ENCODE peak calls at places on chromosomes 6 and 20, in four cellular contexts. R is uterus, V is testis, N is transverse colon. E is an unnamed sample.

GRCh38 chr20:12528591-12529041 is 480.2 kb upstream of the SPTLC3 start:
- DNase-seq in N (no peak), V (no peak), R (no peak), E (no peak)

GRCh38 chr6:6722195-6722594 is 133.7 kb downstream of the LY86 start:
- DNase-seq in V (no peak), N (peak; percentile 32), R (no peak), E (no peak)

GRCh38 chr20:4026093-4026601 is 10.8 kb upstream of the RNF24 start:
- DNase-seq in R (peak; percentile 39), N (no peak), V (no peak), E (peak; percentile 35)

GRCh38 chr20:57083072-57083471 is 183.4 kb downstream of the BMP7 start:
- DNase-seq in N (no peak), R (no peak), V (no peak), E (no peak)

GRCh38 chr6:134585529-134585873 is 267.6 kb upstream of the SGK1 start:
- DNase-seq in R (no peak), V (no peak), N (no peak), E (no peak)

GRCh38 chr6:95321106-95321505 is 256.2 kb upstream of the MANEA start:
- DNase-seq in N (no peak), R (no peak), V (no peak), E (no peak)

GRCh38 chr6:157710604-157711003 is 112.4 kb upstream of the SNX9 start:
- DNase-seq in R (no peak), N (no peak), V (no peak), E (no peak)

GRCh38 chr20:25090492-25091429 is 8.8 kb upstream of the VSX1 start:
- DNase-seq in V (no peak), N (peak; percentile 52), R (no peak), E (peak; percentile 22)

GRCh38 chr6:32118782-32119628 is 9.0 kb downstream of the ATF6B start:
- DNase-seq in N (peak; percentile 90), R (peak; percentile 87), V (peak; percentile 92), E (peak; percentile 91)

GRCh38 chr6:25130518-25130917 is 148.7 kb upstream of the CARMIL1 start:
- DNase-seq in V (no peak), N (no peak), R (no peak), E (no peak)

GRCh38 chr6:54029187-54029586 is 82.1 kb upstream of the MLIP start:
- DNase-seq in R (no peak), V (no peak), N (no peak), E (no peak)

GRCh38 chr20:2521369-2522305 is 12.9 kb upstream of the ZNF343 start:
- DNase-seq in R (no peak), N (peak; percentile 41), V (peak; percentile 58), E (peak; percentile 35)

GRCh38 chr6:42787018-42787611 is 5.3 kb downstream of the BICRAL start:
- DNase-seq in V (no peak), N (no peak), R (no peak), E (no peak)

GRCh38 chr6:42210551-42210950 is 7.1 kb downstream of the MRPS10 start:
- DNase-seq in N (no peak), R (no peak), V (no peak), E (no peak)

GRCh38 chr20:24446811-24447210 is 22.6 kb upstream of the SYNDIG1 start:
- DNase-seq in V (no peak), R (no peak), N (no peak), E (no peak)

GRCh38 chr6:166005401-166005845 is 162.2 kb downstream of the TBXT start:
- DNase-seq in V (peak; percentile 60), R (peak; percentile 67), N (no peak), E (peak; percentile 59)
- H3K4me3 ChIP-seq in V (peak overlapping the region; percentile 46), R (peak overlapping the region; percentile 32), N (peak overlapping the region; percentile 24), E (peak overlapping the region; percentile 44)

GRCh38 chr20:1283522-1284210 is 17.6 kb downstream of the SNPH start:
- DNase-seq in N (no peak), V (no peak), R (no peak), E (no peak)
- TF ChIP-seq POLR2A in N (no peak), V (no peak), R (no peak), E (no peak)

DNA sequence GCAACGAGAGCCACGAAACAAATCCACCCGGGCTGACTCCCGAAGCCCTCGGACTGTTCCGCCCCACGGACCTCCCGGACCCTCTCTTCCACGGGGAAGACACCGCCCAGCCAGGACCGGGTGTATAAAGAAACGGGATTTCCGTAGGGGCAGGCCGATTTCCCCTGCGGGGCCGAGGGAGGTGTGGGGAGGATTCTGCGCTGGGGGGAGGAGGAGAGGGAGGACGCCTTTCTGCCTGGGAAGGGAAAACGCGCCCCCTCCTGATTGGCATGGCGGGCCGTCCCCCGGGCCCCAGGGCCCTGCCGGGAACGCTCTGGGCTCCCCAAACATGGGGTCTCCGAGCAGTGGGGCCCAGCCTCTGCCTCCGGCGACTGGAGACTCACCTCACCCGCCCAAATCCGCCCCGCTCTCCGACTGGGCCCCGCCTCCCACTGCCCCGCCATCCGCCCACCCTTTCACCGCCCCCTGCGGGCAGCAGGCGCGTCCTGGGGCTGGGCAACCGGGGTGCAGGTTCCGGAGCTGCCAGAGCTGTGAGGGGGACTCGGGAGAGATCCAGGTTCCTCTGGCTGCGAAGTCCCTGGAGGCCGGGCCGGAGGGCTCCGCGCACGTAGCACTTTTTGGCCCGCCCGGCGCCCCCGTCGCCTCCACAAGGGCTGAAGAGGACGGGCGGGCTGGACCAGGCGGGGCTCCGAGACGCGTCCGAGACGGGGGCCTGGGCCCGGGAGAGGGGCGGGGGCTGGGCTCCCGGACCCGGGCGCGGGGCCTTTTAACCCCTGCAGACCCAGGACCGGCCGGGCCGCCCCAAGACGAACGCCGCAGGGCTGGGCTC is 586 bp upstream of the PPDPF start:
- DNase-seq in N (peak; percentile 70), R (peak; percentile 61), V (peak; percentile 34), E (peak; percentile 47)
- TF ChIP-seq CTCF in N (peak; percentile 12), R (no peak), V (no peak), E (no peak)

DNA sequence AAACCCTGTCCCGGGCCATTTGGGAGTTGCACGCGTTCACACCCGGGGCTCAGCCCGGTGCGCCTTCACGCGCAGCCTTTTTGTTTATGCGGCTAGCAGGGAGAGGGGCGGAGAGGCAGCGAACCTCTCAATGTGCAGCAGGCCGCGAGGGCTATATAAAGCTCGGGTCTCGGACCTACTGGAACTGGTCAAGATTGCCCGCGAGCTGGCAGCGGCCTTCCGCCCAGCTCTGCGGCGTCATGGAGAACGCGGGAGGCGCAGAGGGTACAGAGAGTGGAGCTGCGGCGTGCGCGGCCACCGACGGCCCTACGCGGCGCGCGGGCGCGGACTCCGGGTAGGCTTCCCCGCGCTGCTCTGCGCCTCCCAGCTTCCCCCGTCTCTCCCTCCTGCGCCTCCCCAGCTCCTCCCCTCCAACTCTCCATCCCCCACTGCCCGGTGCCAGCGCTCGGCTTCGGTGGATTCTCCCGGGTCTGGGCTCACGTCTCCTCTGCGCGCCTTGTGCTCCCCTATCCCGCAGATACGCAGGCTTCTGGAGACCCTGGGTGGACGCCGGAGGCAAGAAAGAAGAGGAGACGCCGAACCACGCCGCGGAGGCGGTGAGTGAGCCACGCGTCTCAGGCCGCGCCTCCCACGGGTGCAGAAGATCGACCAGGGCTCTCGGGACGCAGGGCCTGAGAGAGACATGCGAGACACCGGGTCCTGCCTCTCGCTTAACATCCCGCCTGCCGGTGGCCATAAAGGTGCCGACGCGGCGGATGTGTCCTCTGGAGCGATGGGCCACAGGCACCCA is at the start of gene RIPPLY2:
- DNase-seq in R (no peak), V (peak; percentile 57), N (peak; percentile 7), E (peak; percentile 29)
- H3K4me3 ChIP-seq in R (peak within 1 kb of the TSS; percentile 42), V (peak within 1 kb of the TSS; percentile 46), N (peak within 1 kb of the TSS; percentile 36), E (no peak within 1 kb of the TSS)

GRCh38 chr6:22045261-22045912 is 251.4 kb downstream of the PRL start:
- DNase-seq in V (no peak), N (no peak), R (no peak), E (no peak)
- TF ChIP-seq POLR2A in V (no peak), N (no peak), R (no peak), E (no peak)

GRCh38 chr6:107827541-107827940 is 3.4 kb upstream of the SCML4 start:
- DNase-seq in V (no peak), N (no peak), R (no peak), E (no peak)

GRCh38 chr6:107833136-107833535 is 9.0 kb upstream of the SCML4 start:
- DNase-seq in V (no peak), N (no peak), R (no peak), E (no peak)

GRCh38 chr6:107832146-107833056 is 8.3 kb upstream of the SCML4 start:
- DNase-seq in V (no peak), R (no peak), N (no peak), E (no peak)

GRCh38 chr6:107830060-107830459 is 5.9 kb upstream of the SCML4 start:
- DNase-seq in V (no peak), R (no peak), N (no peak), E (no peak)
- TF ChIP-seq CTCF in V (no peak), R (no peak), N (no peak), E (no peak)

GRCh38 chr6:17580518-17581048 is 19.5 kb upstream of the FAM8A1 start:
- DNase-seq in R (peak; percentile 27), V (peak; percentile 29), N (peak; percentile 34), E (peak; percentile 56)
- H3K4me3 ChIP-seq in R (peak overlapping the region; percentile 48), V (peak overlapping the region; percentile 60), N (peak overlapping the region; percentile 47), E (peak overlapping the region; percentile 69)